ENCODE peak calls at places on chromosomes 3 and 15, in four cellular contexts. Q, T, U and K are unnamed samples.

GRCh38 chr3:53493618-53493996 is 804 bp upstream of the CACNA1D start:
- DNase-seq in Q (no peak), T (no peak), U (no peak), K (no peak)

GRCh38 chr3:26768068-26768651 is 145.6 kb downstream of the LRRC3B start:
- DNase-seq in Q (no peak), T (no peak), U (no peak), K (no peak)

GRCh38 chr3:775178-775885 is 317.5 kb upstream of the CNTN6 start:
- DNase-seq in Q (no peak), T (no peak), U (no peak), K (no peak)

GRCh38 chr3:141414800-141415462 is 46.6 kb downstream of the ZBTB38 start:
- DNase-seq in Q (no peak), T (no peak), U (no peak), K (no peak)

GRCh38 chr3:67515778-67516177 is 138.6 kb downstream of the SUCLG2 start:
- DNase-seq in Q (no peak), T (no peak), U (no peak), K (no peak)

GRCh38 chr3:124395584-124396340 is 334.5 kb upstream of the UMPS start:
- DNase-seq in Q (no peak), T (peak), U (no peak), K (no peak)

GRCh38 chr15:80701676-80702311 is 6.7 kb downstream of the ABHD17C start:
- DNase-seq in Q (no peak), T (no peak), U (no peak), K (no peak)

GRCh38 chr15:43370310-43370974 is 401 bp downstream of the ZSCAN29 start:
- DNase-seq in Q (no peak), T (peak), U (no peak), K (no peak)

GRCh38 chr3:186826316-186826977 is 16.1 kb upstream of the ADIPOQ start:
- DNase-seq in Q (peak), T (no peak), U (no peak), K (no peak)

GRCh38 chr3:42838571-42838970 is 29.3 kb downstream of the ACKR2 start:
- DNase-seq in Q (no peak), T (no peak), U (no peak), K (no peak)

GRCh38 chr15:52080031-52080430 is 32.5 kb downstream of the BCL2L10 start:
- DNase-seq in Q (no peak), T (no peak), U (no peak), K (no peak)

GRCh38 chr3:15610083-15610482 is 8.5 kb downstream of the BTD start:
- DNase-seq in Q (no peak), T (no peak), U (no peak), K (no peak)

GRCh38 chr3:15754047-15754446 is 43.7 kb downstream of the ANKRD28 start:
- DNase-seq in Q (no peak), T (no peak), U (no peak), K (no peak)

GRCh38 chr3:141448606-141449216 is 38.1 kb upstream of the RASA2 start:
- DNase-seq in Q (no peak), T (no peak), U (no peak), K (no peak)

GRCh38 chr15:31489801-31490646 is 163.4 kb downstream of the KLF13 start:
- DNase-seq in Q (peak), T (peak), U (peak), K (peak)

GRCh38 chr3:102124301-102125158 is 275.2 kb downstream of the NFKBIZ start:
- DNase-seq in Q (no peak), T (no peak), U (no peak), K (no peak)

GRCh38 chr3:45198264-45199260 is 27.5 kb downstream of the TMEM158 start:
- DNase-seq in Q (no peak), T (no peak), U (no peak), K (no peak)

GRCh38 chr3:158847466-158847849 is 45.6 kb downstream of the MFSD1 start:
- DNase-seq in Q (no peak), T (no peak), U (no peak), K (no peak)

GRCh38 chr3:14352002-14352627 is 50.3 kb upstream of the SLC6A6 start:
- DNase-seq in Q (no peak), T (no peak), U (no peak), K (no peak)

GRCh38 chr3:128226794-128227399 is 73.6 kb downstream of the EEFSEC start:
- DNase-seq in Q (peak), T (peak), U (no peak), K (peak)

GRCh38 chr3:14789640-14790285 is 29.0 kb upstream of the FGD5 start:
- DNase-seq in Q (no peak), T (no peak), U (no peak), K (no peak)

GRCh38 chr3:128499724-128500275 is 6.8 kb upstream of the GATA2 start:
- DNase-seq in Q (peak), T (no peak), U (no peak), K (peak)

GRCh38 chr15:29435811-29436210 is 166.2 kb upstream of the NSMCE3 start:
- DNase-seq in Q (no peak), T (no peak), U (no peak), K (peak)

GRCh38 chr15:72033711-72034110 is 84.2 kb downstream of the MYO9A start:
- DNase-seq in Q (no peak), T (no peak), U (no peak), K (no peak)

GRCh38 chr3:197746801-197747237 is 2.9 kb upstream of the FYTTD1 start:
- DNase-seq in Q (no peak), T (no peak), U (no peak), K (no peak)

GRCh38 chr3:152474585-152474984 is 205.9 kb downstream of the MBNL1 start:
- DNase-seq in Q (no peak), T (no peak), U (peak), K (no peak)

GRCh38 chr3:168081856-168082255 is 13.9 kb downstream of the GOLIM4 start:
- DNase-seq in Q (no peak), T (no peak), U (no peak), K (no peak)

GRCh38 chr3:11060500-11061251 is 68.1 kb downstream of the SLC6A1 start:
- DNase-seq in Q (peak), T (peak), U (peak), K (no peak)

GRCh38 chr3:30227571-30228301 is 378.7 kb upstream of the TGFBR2 start:
- DNase-seq in Q (no peak), T (no peak), U (no peak), K (no peak)